ENCODE peak calls at places on chromosomes 5 and 9, in eight cellular contexts. N is HepG2, G is ovary, F is erythroblast, B is A549, V is prostate gland, Q is heart left ventricle, J is breast epithelium. K is an unnamed sample.

GRCh38 chr5:37668524-37669047 is 171.3 kb downstream of the GDNF start:
- DNase-seq in Q (peak; percentile 67), V (peak; percentile 63), G (peak; percentile 36), B (peak; percentile 64), F (peak; percentile 59), N (peak; percentile 90), J (peak; percentile 60), K (peak; percentile 94)

GRCh38 chr9:80383347-80383746 is 811.6 kb downstream of the TLE4 start:
- DNase-seq in Q (no peak), J (no peak), F (no peak), G (no peak), N (no peak), B (no peak), V (no peak), K (no peak)

GRCh38 chr5:34505731-34506130 is 150.4 kb upstream of the RAI14 start:
- DNase-seq in F (no peak), G (no peak), J (no peak), N (no peak), Q (no peak), V (no peak), B (no peak), K (no peak)

GRCh38 chr5:97839338-97840081 is 656.5 kb upstream of the RIOK2 start:
- DNase-seq in V (no peak), Q (no peak), F (no peak), N (no peak), B (no peak), G (no peak), J (no peak), K (no peak)

GRCh38 chr5:74919487-74919886 is 53.3 kb upstream of the FAM169A start:
- DNase-seq in Q (no peak), N (peak; percentile 60), V (peak; percentile 12), B (peak; percentile 51), J (no peak), G (no peak), F (peak; percentile 51), K (no peak)

GRCh38 chr5:160799160-160799559 is 52.9 kb downstream of the ATP10B start:
- DNase-seq in J (no peak), G (no peak), N (no peak), B (no peak), F (no peak), V (no peak), Q (no peak), K (no peak)

GRCh38 chr9:6194934-6195333 is 20.7 kb upstream of the IL33 start:
- DNase-seq in V (no peak), J (no peak), N (peak; percentile 3), G (no peak), Q (no peak), B (no peak), F (no peak), K (no peak)

GRCh38 chr5:166899343-166899742 is 1392.1 kb upstream of the WWC1 start:
- DNase-seq in Q (no peak), V (no peak), B (no peak), G (no peak), F (no peak), N (no peak), J (no peak), K (no peak)

GRCh38 chr5:71873202-71873601 is 154.1 kb downstream of the CARTPT start:
- DNase-seq in F (no peak), N (no peak), B (no peak), Q (no peak), V (no peak), J (no peak), G (no peak), K (no peak)

GRCh38 chr5:55546991-55547390 is 12.2 kb upstream of the PLPP1 start:
- DNase-seq in Q (no peak), B (no peak), F (no peak), G (no peak), V (no peak), J (no peak), N (peak; percentile 28), K (no peak)

GRCh38 chr5:55551298-55551846 is 16.6 kb upstream of the PLPP1 start:
- DNase-seq in Q (no peak), B (no peak), F (no peak), V (peak; percentile 39), N (no peak), J (no peak), G (no peak), K (no peak)

GRCh38 chr5:55544341-55544740 is 9.6 kb upstream of the PLPP1 start:
- DNase-seq in N (no peak), V (no peak), G (no peak), J (no peak), B (no peak), Q (no peak), F (no peak), K (no peak)

GRCh38 chr5:55551904-55552303 is 17.1 kb upstream of the PLPP1 start:
- DNase-seq in J (no peak), G (no peak), B (no peak), Q (no peak), N (no peak), F (no peak), V (no peak), K (no peak)

DNA sequence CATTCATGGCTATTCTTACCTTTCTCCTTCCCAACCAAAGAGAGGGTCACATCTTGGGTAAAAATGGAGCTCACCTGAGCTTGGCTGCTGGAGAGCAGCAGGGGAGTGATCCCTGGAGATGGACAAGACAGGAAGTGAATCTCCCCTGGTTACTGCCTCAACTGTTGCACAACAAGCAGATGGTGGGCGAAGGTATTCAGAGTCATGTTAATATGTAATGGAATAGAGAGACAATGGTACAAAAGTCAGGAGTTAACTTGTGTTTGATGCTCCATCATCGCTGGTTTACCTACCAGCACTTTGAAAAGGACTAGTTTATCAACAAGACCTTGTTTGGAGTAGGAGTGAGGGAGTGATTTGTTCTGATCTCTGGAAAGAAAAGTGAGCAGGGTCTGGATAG is 13.0 kb upstream of the PLPP1 start:
- DNase-seq in Q (no peak), G (no peak), N (peak; percentile 76), J (no peak), B (no peak), V (no peak), F (no peak), K (no peak)
- TF ChIP-seq POLR2A in Q (no peak), G (no peak), N (no peak), J (no peak), B (no peak), V (no peak), F (no peak), K (no peak)

GRCh38 chr5:20974423-20974822 is 986.4 kb upstream of the CDH18 start:
- DNase-seq in F (no peak), J (no peak), V (no peak), Q (no peak), B (no peak), G (no peak), N (no peak), K (no peak)

DNA sequence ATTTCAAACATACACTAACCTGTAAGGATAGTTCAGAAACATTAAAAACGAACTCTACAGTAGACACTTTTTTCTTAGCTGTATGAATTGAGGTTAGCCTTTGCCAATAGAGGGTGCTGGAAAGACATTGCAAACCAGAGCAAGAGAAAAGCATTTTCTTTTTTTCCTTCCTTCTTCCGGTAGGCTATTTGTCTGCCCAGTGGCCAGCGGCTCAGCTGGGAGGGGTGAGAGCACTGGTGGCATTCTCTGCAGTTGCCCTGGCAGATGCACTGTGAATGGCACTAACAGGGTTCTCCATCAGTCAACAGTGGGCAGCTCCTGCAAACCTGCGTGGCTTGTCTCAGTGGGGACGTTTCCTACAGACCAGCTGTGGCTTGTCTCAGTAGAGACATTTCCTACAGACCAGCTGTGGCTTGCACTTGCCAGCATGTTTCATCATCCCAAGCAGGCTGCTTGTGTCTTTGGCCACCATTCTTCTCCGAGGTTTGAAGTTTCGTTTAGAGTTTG is 984.5 kb upstream of the CDH18 start:
- DNase-seq in G (peak; percentile 62), N (peak; percentile 3), J (no peak), B (peak; percentile 3), Q (peak; percentile 53), F (no peak), V (no peak), K (no peak)
- TF ChIP-seq POLR2A in G (no peak), N (no peak), J (no peak), B (peak; percentile 24), Q (no peak), F (no peak), V (no peak), K (no peak)

GRCh38 chr9:92378825-92379535 is 25.4 kb downstream of the OGN start:
- DNase-seq in G (no peak), J (no peak), Q (no peak), F (no peak), V (no peak), N (no peak), B (no peak), K (no peak)
- TF ChIP-seq POLR2A in G (no peak), J (no peak), Q (no peak), F (no peak), V (no peak), N (no peak), B (no peak), K (no peak)

GRCh38 chr5:141680751-141681201 is 1.3 kb downstream of the ARAP3 start:
- DNase-seq in Q (peak; percentile 82), J (no peak), V (no peak), G (no peak), N (peak; percentile 7), B (no peak), F (no peak), K (no peak)

GRCh38 chr5:141683596-141684161 is 1.6 kb upstream of the ARAP3 start:
- DNase-seq in Q (no peak), J (no peak), N (no peak), G (no peak), F (no peak), B (no peak), V (no peak), K (no peak)

GRCh38 chr5:141681295-141681694 is 735 bp downstream of the ARAP3 start:
- DNase-seq in J (no peak), N (no peak), G (no peak), F (no peak), V (no peak), Q (no peak), B (no peak), K (no peak)

GRCh38 chr5:141680178-141680577 is 1.9 kb downstream of the ARAP3 start:
- DNase-seq in Q (no peak), J (no peak), V (no peak), B (no peak), F (no peak), N (no peak), G (no peak), K (no peak)

DNA sequence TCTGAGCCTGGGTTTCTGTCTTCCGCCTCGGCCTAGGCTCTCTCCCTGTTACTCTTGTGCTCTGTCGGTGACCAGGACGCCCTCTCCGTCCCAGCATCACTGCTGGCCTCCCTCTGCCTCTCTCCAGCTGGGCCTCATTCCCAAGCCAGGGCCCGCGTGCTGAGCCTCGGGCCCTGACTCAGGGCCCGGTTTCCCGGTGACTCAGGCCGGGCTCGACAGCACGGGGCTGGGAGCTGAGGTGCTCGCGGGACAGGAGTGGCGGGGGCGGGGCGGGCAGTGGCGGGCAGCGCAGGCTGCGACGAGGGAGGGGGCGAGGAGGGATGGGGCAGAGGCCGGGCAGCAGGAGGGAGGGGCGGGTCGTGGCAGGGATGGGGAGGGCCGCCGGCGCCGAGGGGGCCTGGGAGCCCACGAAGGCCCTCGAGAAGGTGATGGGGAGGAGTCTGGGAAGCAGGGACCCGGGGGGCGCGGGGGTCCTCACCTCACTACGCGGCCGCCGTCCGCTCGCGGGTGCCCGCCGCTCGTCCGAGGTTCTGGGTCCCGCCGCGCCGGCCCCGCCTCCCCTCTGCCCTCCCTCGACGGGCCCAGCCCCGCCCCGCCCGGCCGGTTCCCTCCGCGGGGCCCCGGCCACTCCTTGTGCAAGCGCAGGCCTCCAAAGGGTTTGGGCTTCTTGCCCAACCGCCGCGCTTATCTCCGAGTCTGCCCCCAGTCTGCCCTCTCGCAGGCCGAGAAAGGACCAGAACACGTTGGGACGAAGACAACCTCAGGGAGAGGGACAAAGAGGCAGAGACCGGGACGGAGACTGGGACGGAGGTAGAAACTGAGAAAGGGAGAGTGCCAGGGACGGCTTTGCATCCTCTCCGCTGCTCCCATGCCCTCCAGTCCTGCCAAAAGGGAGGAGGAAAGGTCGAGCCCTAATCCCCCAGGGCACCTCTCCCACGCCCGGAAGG is at the start of gene ARAP3:
- DNase-seq in G (peak; percentile 70), B (peak; percentile 69), Q (peak; percentile 94), N (peak; percentile 9), J (peak; percentile 62), V (peak; percentile 63), F (peak; percentile 89), K (peak; percentile 41)
- TF ChIP-seq POLR2A in G (no peak), B (peak; percentile 40), Q (no peak), N (no peak), J (no peak), V (peak; percentile 40), F (no peak), K (no peak)